ENCODE peak calls at places on chromosomes 4 and X, in six cellular contexts. I, H, M, N, V and K are unnamed samples.

GRCh38 chr4:127782025-127782274 is 172 bp upstream of the HSPA4L start:
- DNase-seq in N (peak; percentile 78), I (no peak), V (peak; percentile 92), M (peak; percentile 75), H (peak; percentile 62), K (no peak)

GRCh38 chr4:19623866-19624265 is 627.8 kb upstream of the SLIT2 start:
- DNase-seq in I (no peak), V (no peak), H (no peak), M (no peak), N (no peak), K (no peak)

GRCh38 chr4:149322203-149322602 is 493.4 kb downstream of the IQCM start:
- DNase-seq in V (no peak), H (no peak), M (no peak), I (no peak), N (no peak), K (no peak)

GRCh38 chrX:131895002-131895401 is 128.1 kb upstream of the STK26 start:
- DNase-seq in N (no peak), M (no peak), H (no peak), V (no peak), I (no peak), K (no peak)

GRCh38 chr4:16897351-16897750 is 1.1 kb downstream of the LDB2 start:
- DNase-seq in N (peak; percentile 36), H (no peak), V (no peak), M (no peak), I (no peak), K (no peak)

GRCh38 chr4:15400911-15401671 is 26.7 kb upstream of the C1QTNF7 start:
- DNase-seq in N (peak; percentile 72), I (no peak), H (no peak), V (peak; percentile 86), M (no peak), K (no peak)

GRCh38 chrX:42567268-42567667 is 210.7 kb downstream of the PPP1R2C start:
- DNase-seq in N (no peak), V (no peak), I (no peak), H (no peak), M (no peak), K (no peak)

GRCh38 chr4:10098770-10099139 is 17.8 kb downstream of the WDR1 start:
- DNase-seq in M (no peak), I (peak; percentile 38), H (no peak), N (peak; percentile 29), V (no peak), K (no peak)